ENCODE peak calls at places on chromosomes 12 and 14, in four cellular contexts. One of them, this sample, is unnamed.

GRCh38 chr12:24875014-24875413 is 73.9 kb downstream of the BCAT1 start:
- DNase-seq in right atrium auricular region: no peak
- DNase-seq in astrocyte of the cerebellum: no peak
- DNase-seq in lower lobe of right lung: no peak
- DNase-seq in this sample: no peak

GRCh38 chr14:94056579-94057308 is 24.3 kb downstream of the DDX24 start:
- DNase-seq in astrocyte of the cerebellum: no peak
- DNase-seq in right atrium auricular region: peak; percentile 11
- DNase-seq in lower lobe of right lung: no peak
- DNase-seq in this sample: no peak

GRCh38 chr14:78747809-78748208 is 577.6 kb downstream of the NRXN3 start:
- DNase-seq in astrocyte of the cerebellum: no peak
- DNase-seq in right atrium auricular region: no peak
- DNase-seq in lower lobe of right lung: no peak
- DNase-seq in this sample: no peak

GRCh38 chr12:109875572-109876131 is 4.7 kb downstream of the GLTP start:
- DNase-seq in astrocyte of the cerebellum: no peak
- DNase-seq in right atrium auricular region: no peak
- DNase-seq in lower lobe of right lung: peak; percentile 62
- DNase-seq in this sample: no peak

GRCh38 chr12:114671664-114672476 is 12.1 kb downstream of the TBX3 start:
- DNase-seq in right atrium auricular region: no peak
- DNase-seq in astrocyte of the cerebellum: no peak
- DNase-seq in lower lobe of right lung: no peak
- DNase-seq in this sample: no peak

GRCh38 chr14:54424479-54424901 is 16.7 kb downstream of the CNIH1 start:
- DNase-seq in right atrium auricular region: no peak
- DNase-seq in lower lobe of right lung: no peak
- DNase-seq in astrocyte of the cerebellum: no peak
- DNase-seq in this sample: no peak

GRCh38 chr12:123118397-123118945 is 32.4 kb downstream of the PITPNM2 start:
- DNase-seq in astrocyte of the cerebellum: no peak
- DNase-seq in lower lobe of right lung: no peak
- DNase-seq in right atrium auricular region: no peak
- DNase-seq in this sample: no peak

GRCh38 chr12:104958009-104958945 is at the start of gene SLC41A2:
- DNase-seq in lower lobe of right lung: peak; percentile 89
- DNase-seq in astrocyte of the cerebellum: peak; percentile 71
- DNase-seq in right atrium auricular region: peak; percentile 89
- DNase-seq in this sample: peak; percentile 87

GRCh38 chr14:74891870-74892269 is 10.2 kb downstream of the DLST start:
- DNase-seq in lower lobe of right lung: no peak
- DNase-seq in astrocyte of the cerebellum: no peak
- DNase-seq in right atrium auricular region: no peak
- DNase-seq in this sample: no peak

GRCh38 chr14:106039400-106039799 is 513.0 kb downstream of the TMEM121 start:
- DNase-seq in right atrium auricular region: no peak
- DNase-seq in astrocyte of the cerebellum: no peak
- DNase-seq in lower lobe of right lung: peak; percentile 65
- DNase-seq in this sample: no peak

GRCh38 chr12:22994276-22994675 is 369.3 kb downstream of the ETNK1 start:
- DNase-seq in lower lobe of right lung: no peak
- DNase-seq in right atrium auricular region: no peak
- DNase-seq in astrocyte of the cerebellum: no peak
- DNase-seq in this sample: no peak

GRCh38 chr12:113040722-113041168 is 15.8 kb upstream of the DTX1 start:
- DNase-seq in lower lobe of right lung: peak; percentile 86
- DNase-seq in right atrium auricular region: peak; percentile 95
- DNase-seq in astrocyte of the cerebellum: no peak
- DNase-seq in this sample: peak; percentile 38

GRCh38 chr12:104752016-104752415 is 206.1 kb downstream of the SLC41A2 start:
- DNase-seq in right atrium auricular region: no peak
- DNase-seq in astrocyte of the cerebellum: no peak
- DNase-seq in lower lobe of right lung: no peak
- DNase-seq in this sample: no peak

GRCh38 chr12:114414866-114415524 is 9.1 kb upstream of the TBX5 start:
- DNase-seq in right atrium auricular region: no peak
- DNase-seq in astrocyte of the cerebellum: no peak
- DNase-seq in lower lobe of right lung: no peak
- DNase-seq in this sample: no peak

GRCh38 chr14:22685467-22685866 is 41.3 kb upstream of the OR6J1 start:
- DNase-seq in right atrium auricular region: no peak
- DNase-seq in astrocyte of the cerebellum: no peak
- DNase-seq in lower lobe of right lung: no peak
- DNase-seq in this sample: no peak

GRCh38 chr12:85277900-85278597 is 2.0 kb upstream of the ALX1 start:
- DNase-seq in lower lobe of right lung: peak; percentile 24
- DNase-seq in right atrium auricular region: no peak
- DNase-seq in astrocyte of the cerebellum: no peak
- DNase-seq in this sample: no peak

GRCh38 chr12:57725851-57726150 is 12.7 kb downstream of the AGAP2 start:
- DNase-seq in astrocyte of the cerebellum: no peak
- DNase-seq in right atrium auricular region: no peak
- DNase-seq in lower lobe of right lung: no peak
- DNase-seq in this sample: no peak

GRCh38 chr12:57726884-57727757 is 11.4 kb downstream of the AGAP2 start:
- DNase-seq in lower lobe of right lung: peak; percentile 66
- DNase-seq in right atrium auricular region: no peak
- DNase-seq in astrocyte of the cerebellum: no peak
- DNase-seq in this sample: no peak

GRCh38 chr12:57729321-57729844 is 9.2 kb downstream of the AGAP2 start:
- DNase-seq in right atrium auricular region: no peak
- DNase-seq in astrocyte of the cerebellum: no peak
- DNase-seq in lower lobe of right lung: no peak
- DNase-seq in this sample: no peak

GRCh38 chr12:57726151-57726883 is 12.2 kb downstream of the AGAP2 start:
- DNase-seq in astrocyte of the cerebellum: peak; percentile 47
- DNase-seq in right atrium auricular region: peak; percentile 70
- DNase-seq in lower lobe of right lung: peak; percentile 84
- DNase-seq in this sample: no peak

DNA sequence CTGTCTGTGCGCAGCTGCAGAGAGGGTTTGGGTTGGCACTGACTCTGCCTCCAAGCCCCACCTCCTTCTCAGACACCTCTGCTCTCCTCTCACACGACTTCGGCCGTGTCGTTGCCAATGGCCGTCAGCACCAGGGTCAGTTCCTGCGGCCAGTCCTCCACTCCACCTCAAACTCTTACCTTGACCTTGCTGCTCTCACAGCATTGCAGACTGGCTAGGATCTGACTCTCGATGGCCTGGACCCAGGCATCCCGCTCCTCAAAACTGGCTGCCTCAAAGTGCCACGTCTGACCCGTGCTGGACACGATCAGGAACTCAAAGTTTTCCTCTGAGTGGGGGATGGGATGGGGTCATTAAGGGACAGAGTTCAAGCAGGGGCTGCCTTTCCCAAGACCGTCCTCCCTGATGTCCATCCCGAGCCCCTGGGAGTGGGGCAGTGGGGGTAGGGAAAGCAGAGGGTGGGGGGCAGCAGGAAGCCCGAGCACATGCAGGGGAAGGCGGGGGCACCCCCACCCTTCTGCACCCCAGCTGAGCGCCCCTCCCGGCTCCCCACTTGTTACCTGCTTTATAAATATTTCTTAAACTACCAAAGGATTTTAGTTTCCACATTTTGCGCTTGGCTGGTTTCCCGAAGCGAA is 10.7 kb downstream of the AGAP2 start:
- DNase-seq in lower lobe of right lung: no peak
- DNase-seq in astrocyte of the cerebellum: no peak
- DNase-seq in right atrium auricular region: no peak
- DNase-seq in this sample: no peak
- H3K4me3 ChIP-seq in lower lobe of right lung: no peak overlapping the region
- H3K4me3 ChIP-seq in astrocyte of the cerebellum: no peak overlapping the region
- H3K4me3 ChIP-seq in right atrium auricular region: no peak overlapping the region
- H3K4me3 ChIP-seq in this sample: no peak overlapping the region

GRCh38 chr14:88793259-88793625 is 489 bp upstream of the EML5 start:
- DNase-seq in lower lobe of right lung: no peak
- DNase-seq in astrocyte of the cerebellum: no peak
- DNase-seq in right atrium auricular region: no peak
- DNase-seq in this sample: no peak
- H3K4me3 ChIP-seq in lower lobe of right lung: peak overlapping the region; percentile 65
- H3K4me3 ChIP-seq in astrocyte of the cerebellum: peak overlapping the region; percentile 47
- H3K4me3 ChIP-seq in right atrium auricular region: peak overlapping the region; percentile 55
- H3K4me3 ChIP-seq in this sample: peak overlapping the region; percentile 91

GRCh38 chr12:96883571-96883970 is 23.5 kb upstream of the NEDD1 start:
- DNase-seq in lower lobe of right lung: no peak
- DNase-seq in right atrium auricular region: no peak
- DNase-seq in astrocyte of the cerebellum: no peak
- DNase-seq in this sample: no peak

GRCh38 chr12:96890331-96890730 is 16.7 kb upstream of the NEDD1 start:
- DNase-seq in right atrium auricular region: no peak
- DNase-seq in astrocyte of the cerebellum: no peak
- DNase-seq in lower lobe of right lung: no peak
- DNase-seq in this sample: no peak

GRCh38 chr12:96892104-96892503 is 15.0 kb upstream of the NEDD1 start:
- DNase-seq in right atrium auricular region: no peak
- DNase-seq in astrocyte of the cerebellum: no peak
- DNase-seq in lower lobe of right lung: no peak
- DNase-seq in this sample: no peak

GRCh38 chr12:96886998-96887677 is 19.9 kb upstream of the NEDD1 start:
- DNase-seq in lower lobe of right lung: no peak
- DNase-seq in right atrium auricular region: no peak
- DNase-seq in astrocyte of the cerebellum: peak; percentile 94
- DNase-seq in this sample: no peak

GRCh38 chr12:96889273-96889933 is 17.7 kb upstream of the NEDD1 start:
- DNase-seq in lower lobe of right lung: no peak
- DNase-seq in astrocyte of the cerebellum: peak; percentile 40
- DNase-seq in right atrium auricular region: no peak
- DNase-seq in this sample: no peak
- H3K4me3 ChIP-seq in lower lobe of right lung: no peak overlapping the region
- H3K4me3 ChIP-seq in astrocyte of the cerebellum: no peak overlapping the region
- H3K4me3 ChIP-seq in right atrium auricular region: no peak overlapping the region
- H3K4me3 ChIP-seq in this sample: no peak overlapping the region

GRCh38 chr14:38994721-38995120 is 108.3 kb downstream of the SEC23A start:
- DNase-seq in lower lobe of right lung: no peak
- DNase-seq in right atrium auricular region: no peak
- DNase-seq in astrocyte of the cerebellum: no peak
- DNase-seq in this sample: no peak
- H3K4me3 ChIP-seq in lower lobe of right lung: no peak overlapping the region
- H3K4me3 ChIP-seq in right atrium auricular region: no peak overlapping the region
- H3K4me3 ChIP-seq in astrocyte of the cerebellum: no peak overlapping the region
- H3K4me3 ChIP-seq in this sample: no peak overlapping the region

GRCh38 chr12:120199025-120199424 is 1.9 kb downstream of the RPLP0 start:
- DNase-seq in right atrium auricular region: no peak
- DNase-seq in lower lobe of right lung: no peak
- DNase-seq in astrocyte of the cerebellum: no peak
- DNase-seq in this sample: no peak
- H3K4me3 ChIP-seq in right atrium auricular region: no peak overlapping the region
- H3K4me3 ChIP-seq in lower lobe of right lung: peak overlapping the region; percentile 96
- H3K4me3 ChIP-seq in astrocyte of the cerebellum: peak overlapping the region; percentile 91
- H3K4me3 ChIP-seq in this sample: peak overlapping the region; percentile 84

DNA sequence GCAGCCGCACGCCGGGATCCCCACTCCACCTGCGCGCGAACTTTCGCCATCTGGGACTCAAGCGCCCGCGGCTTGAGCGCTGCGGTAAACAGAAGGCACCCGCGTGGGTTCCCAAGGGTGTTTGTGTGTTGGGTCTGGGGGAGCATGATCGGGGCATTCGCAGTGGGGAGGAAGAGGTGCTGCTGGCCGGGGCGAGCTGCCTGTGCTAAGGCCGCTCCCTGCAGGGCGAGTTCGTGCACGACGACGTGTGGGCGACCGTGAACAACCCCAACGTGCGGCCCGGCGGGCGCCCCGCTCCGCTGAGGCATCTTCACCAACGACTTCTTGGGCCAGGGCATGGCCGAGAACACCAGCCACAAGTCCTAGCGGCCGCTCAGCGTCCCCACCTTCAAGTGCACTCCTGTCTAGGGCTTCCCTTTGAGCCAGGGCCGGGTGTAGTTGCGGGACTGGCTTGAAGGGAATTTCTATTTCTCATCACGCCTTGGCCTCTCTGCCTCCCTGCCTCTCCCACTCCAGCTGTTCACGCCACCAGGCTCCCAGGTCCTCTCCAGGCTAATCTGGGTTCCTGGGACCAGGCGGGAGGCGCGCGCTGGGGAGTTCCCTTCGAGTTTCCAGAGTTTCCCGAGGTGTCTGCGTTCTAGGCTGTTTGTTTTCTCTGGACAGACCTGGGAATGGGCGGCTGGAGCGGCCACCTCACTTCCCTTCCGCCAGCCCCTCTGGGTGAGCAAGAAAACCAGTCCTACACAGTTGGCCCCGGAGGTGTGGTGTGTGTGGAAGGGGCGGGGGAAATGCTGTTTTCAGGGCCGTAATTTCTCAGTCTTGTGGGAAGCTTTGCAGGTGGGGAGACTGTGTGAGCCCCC is 417.8 kb upstream of the TMTC1 start:
- DNase-seq in astrocyte of the cerebellum: no peak
- DNase-seq in right atrium auricular region: no peak
- DNase-seq in lower lobe of right lung: no peak
- DNase-seq in this sample: no peak
- H3K4me3 ChIP-seq in astrocyte of the cerebellum: peak overlapping the region; percentile 39
- H3K4me3 ChIP-seq in right atrium auricular region: peak overlapping the region; percentile 16
- H3K4me3 ChIP-seq in lower lobe of right lung: no peak overlapping the region
- H3K4me3 ChIP-seq in this sample: peak overlapping the region; percentile 70

GRCh38 chr12:12447837-12448236 is 91.0 kb downstream of the BORCS5 start:
- DNase-seq in lower lobe of right lung: no peak
- DNase-seq in astrocyte of the cerebellum: no peak
- DNase-seq in right atrium auricular region: no peak
- DNase-seq in this sample: no peak
- H3K4me3 ChIP-seq in lower lobe of right lung: no peak overlapping the region
- H3K4me3 ChIP-seq in astrocyte of the cerebellum: no peak overlapping the region
- H3K4me3 ChIP-seq in right atrium auricular region: no peak overlapping the region
- H3K4me3 ChIP-seq in this sample: no peak overlapping the region